ENCODE peak calls at places on chromosomes 6 and 20, in nine cellular contexts. Y, P, I, W, N, F, T, J and M are unnamed samples. For H3K4me1, the result is how much of the 10 kb centered on the place peaks cover.

GRCh38 chr6:26087284-26088115 is at the start of gene HFE:
- DNase-seq in Y (peak), P (peak), I (peak), W (no peak), N (no peak), F (no peak), T (peak), J (peak), M (peak)

GRCh38 chr6:30684386-30685156 is 1.9 kb downstream of the PPP1R18 start:
- DNase-seq in Y (no peak), P (peak), I (no peak), W (no peak), N (peak), F (no peak), T (peak), J (no peak), M (peak)

GRCh38 chr6:84409911-84410310 is 182.5 kb upstream of the CEP162 start:
- DNase-seq in Y (no peak), P (no peak), I (no peak), W (no peak), N (no peak), F (no peak), T (no peak), J (no peak), M (no peak)

GRCh38 chr20:51569815-51570741 is 27.6 kb upstream of the NFATC2 start:
- DNase-seq in Y (no peak), P (no peak), I (peak), W (no peak), N (no peak), F (no peak), T (no peak), J (no peak), M (peak)

GRCh38 chr6:167146977-167147376 is 10.8 kb downstream of the GPR31 start:
- DNase-seq in Y (no peak), P (no peak), I (peak), W (no peak), N (no peak), F (no peak), T (no peak), J (no peak), M (no peak)

GRCh38 chr20:35515949-35516645 is 13.4 kb downstream of the C20orf173 start:
- DNase-seq in Y (no peak), P (no peak), I (no peak), W (peak), N (no peak), F (no peak), T (no peak), J (no peak), M (no peak)

GRCh38 chr20:45235995-45236394 is 14.8 kb downstream of the SEMG2 start:
- DNase-seq in Y (no peak), P (no peak), I (no peak), W (no peak), N (no peak), F (no peak), T (no peak), J (no peak), M (no peak)

GRCh38 chr20:23923311-23923710 is 43.8 kb upstream of the CST5 start:
- DNase-seq in Y (no peak), P (no peak), I (no peak), W (no peak), N (no peak), F (no peak), T (no peak), J (no peak), M (no peak)

GRCh38 chr6:165515963-165516624 is 146.9 kb downstream of the PDE10A start:
- DNase-seq in Y (no peak), P (no peak), I (no peak), W (peak), N (no peak), F (no peak), T (no peak), J (no peak), M (no peak)

GRCh38 chr6:111774346-111774703 is 98.9 kb downstream of the FYN start:
- DNase-seq in Y (no peak), P (no peak), I (no peak), W (no peak), N (no peak), F (no peak), T (no peak), J (no peak), M (no peak)

GRCh38 chr6:150030611-150031010 is 5.3 kb upstream of the RAET1L start:
- DNase-seq in Y (no peak), P (no peak), I (no peak), W (no peak), N (no peak), F (no peak), T (no peak), J (no peak), M (no peak)

GRCh38 chr6:35359744-35360348 is 17.5 kb downstream of the PPARD start:
- DNase-seq in Y (peak), P (no peak), I (peak), W (no peak), N (no peak), F (no peak), T (peak), J (peak), M (no peak)

GRCh38 chr6:61688165-61688564 is 597.9 kb downstream of the KHDRBS2 start:
- DNase-seq in Y (no peak), P (no peak), I (no peak), W (no peak), N (no peak), F (no peak), T (no peak), J (no peak), M (no peak)

GRCh38 chr6:43708857-43709653 is 21.5 kb upstream of the MRPS18A start:
- DNase-seq in Y (no peak), P (no peak), I (no peak), W (no peak), N (no peak), F (no peak), T (peak), J (peak), M (no peak)

GRCh38 chr6:12602951-12603710 is 113.4 kb upstream of the PHACTR1 start:
- DNase-seq in Y (peak), P (peak), I (peak), W (peak), N (peak), F (no peak), T (no peak), J (no peak), M (peak)

GRCh38 chr6:15036690-15037245 is 209.1 kb upstream of the JARID2 start:
- DNase-seq in Y (peak), P (no peak), I (peak), W (no peak), N (peak), F (peak), T (no peak), J (no peak), M (no peak)

GRCh38 chr6:141482773-141483172 is 650.0 kb upstream of the GJE1 start:
- DNase-seq in Y (no peak), P (peak), I (no peak), W (no peak), N (no peak), F (no peak), T (no peak), J (no peak), M (no peak)

GRCh38 chr6:12066297-12066696 is 54.2 kb downstream of the HIVEP1 start:
- DNase-seq in Y (no peak), P (no peak), I (no peak), W (no peak), N (no peak), F (no peak), T (no peak), J (no peak), M (no peak)

GRCh38 chr6:34834789-34835518 is 43.1 kb downstream of the BLTP3A start:
- DNase-seq in Y (no peak), P (no peak), I (no peak), W (no peak), N (no peak), F (no peak), T (no peak), J (no peak), M (no peak)

GRCh38 chr20:13995841-13996240 is 525 bp downstream of the MACROD2 start:
- DNase-seq in Y (peak), P (no peak), I (peak), W (no peak), N (peak), F (no peak), T (peak), J (peak), M (no peak)

GRCh38 chr20:24691901-24692351 is 222.5 kb downstream of the SYNDIG1 start:
- DNase-seq in Y (no peak), P (no peak), I (no peak), W (no peak), N (peak), F (no peak), T (peak), J (no peak), M (peak)

GRCh38 chr20:59645316-59645715 is 41.0 kb downstream of the PHACTR3 start:
- DNase-seq in Y (no peak), P (no peak), I (no peak), W (no peak), N (no peak), F (no peak), T (peak), J (no peak), M (no peak)

GRCh38 chr20:40821438-40821837 is 132.4 kb upstream of the MAFB start:
- DNase-seq in Y (no peak), P (no peak), I (no peak), W (no peak), N (no peak), F (no peak), T (no peak), J (no peak), M (no peak)

GRCh38 chr20:51695574-51696303 is 72.5 kb downstream of the ATP9A start:
- DNase-seq in Y (no peak), P (no peak), I (no peak), W (no peak), N (no peak), F (no peak), T (no peak), J (no peak), M (no peak)

GRCh38 chr20:25360631-25361286 is 29.9 kb downstream of the ABHD12 start:
- DNase-seq in Y (no peak), P (no peak), I (no peak), W (no peak), N (peak), F (no peak), T (no peak), J (peak), M (no peak)

GRCh38 chr6:142874676-142875075 is 70.3 kb downstream of the HIVEP2 start:
- DNase-seq in Y (no peak), P (no peak), I (no peak), W (no peak), N (no peak), F (no peak), T (no peak), J (no peak), M (no peak)

GRCh38 chr6:156110249-156110648 is 654.6 kb upstream of the NOX3 start:
- DNase-seq in Y (no peak), P (no peak), I (no peak), W (no peak), N (no peak), F (no peak), T (no peak), J (no peak), M (no peak)

GRCh38 chr20:48850681-48851299 is 23.0 kb upstream of the PREX1 start:
- DNase-seq in Y (no peak), P (no peak), I (no peak), W (no peak), N (no peak), F (no peak), T (no peak), J (no peak), M (no peak)

DNA sequence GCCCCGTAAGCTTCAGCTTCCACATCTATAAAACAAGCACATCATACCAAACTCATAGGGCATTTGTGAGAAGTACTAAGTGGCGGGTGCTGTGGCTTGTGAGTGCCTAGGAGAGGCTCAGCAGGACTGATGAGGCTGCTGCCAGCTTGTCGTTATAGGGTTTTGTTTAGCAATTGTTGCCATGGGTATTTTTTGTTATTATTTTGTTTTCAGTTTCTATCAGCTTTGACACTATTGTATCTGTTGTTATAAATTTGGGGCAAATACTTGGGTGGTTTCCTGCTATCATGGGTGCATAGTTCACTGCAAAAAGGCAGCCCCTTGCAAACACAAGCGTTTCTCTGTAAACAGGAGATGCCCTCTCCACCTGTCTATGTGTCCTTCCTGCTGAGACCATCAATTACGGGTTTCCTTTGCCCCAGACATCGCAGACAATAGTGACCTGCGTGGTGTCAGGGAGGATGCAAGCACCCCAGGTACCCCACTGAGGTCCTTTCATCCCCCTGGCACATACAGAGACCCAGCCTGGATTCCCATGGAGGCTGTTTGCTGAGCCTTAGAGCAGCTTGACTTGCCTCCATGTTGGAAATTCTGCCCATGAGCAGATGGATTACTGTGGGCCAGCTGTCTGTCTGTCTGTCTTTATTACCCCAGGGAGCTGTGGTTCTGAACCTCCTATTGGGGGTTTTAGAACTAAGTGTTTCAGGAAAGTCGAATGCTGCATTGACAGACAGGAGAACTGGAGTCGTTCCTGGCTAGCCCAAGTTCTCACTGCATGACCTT is 3.2 kb upstream of the CCDC167 start:
- DNase-seq in Y (no peak), P (peak), I (no peak), W (no peak), N (no peak), F (no peak), T (no peak), J (no peak), M (no peak)
- H3K4me3 ChIP-seq in Y (no peak), P (peak), I (no peak), W (no peak), N (no peak), F (no peak), T (no peak), J (no peak), M (no peak)

GRCh38 chr6:39936857-39937256 is 2.6 kb upstream of the MOCS1 start:
- DNase-seq in Y (no peak), P (no peak), I (no peak), W (no peak), N (no peak), F (no peak), T (no peak), J (no peak), M (no peak)
- H3K4me1 ChIP-seq in Y (under half), P (under half), I (under half), W (under half), N (under half), F (under half), T (under half), J (under half), M (under half)

DNA sequence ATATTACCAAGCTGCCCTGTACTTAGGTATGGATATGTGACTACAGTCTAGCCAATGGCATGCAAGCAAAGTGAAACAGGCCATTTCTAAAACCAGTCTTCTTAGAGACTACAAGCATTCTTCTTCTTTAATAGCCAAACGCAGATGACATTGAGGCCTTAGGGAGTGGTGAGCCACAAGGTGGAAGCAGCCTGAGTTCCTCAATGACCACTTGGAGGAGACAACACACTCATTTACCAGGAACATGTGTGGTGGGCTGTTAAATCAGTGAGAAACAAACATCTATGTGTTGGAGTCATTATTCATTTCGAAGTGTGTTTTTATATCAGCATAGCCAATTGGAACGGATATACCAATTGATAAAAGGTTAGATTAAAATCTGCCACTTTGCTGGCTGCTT is 122.0 kb downstream of the GFRAL start:
- DNase-seq in Y (no peak), P (no peak), I (peak), W (no peak), N (peak), F (no peak), T (no peak), J (no peak), M (no peak)
- TF ChIP-seq CTCF in Y (no peak), P (no peak), I (no peak), W (peak), N (peak), F (no peak), T (no peak), J (no peak), M (no peak)

DNA sequence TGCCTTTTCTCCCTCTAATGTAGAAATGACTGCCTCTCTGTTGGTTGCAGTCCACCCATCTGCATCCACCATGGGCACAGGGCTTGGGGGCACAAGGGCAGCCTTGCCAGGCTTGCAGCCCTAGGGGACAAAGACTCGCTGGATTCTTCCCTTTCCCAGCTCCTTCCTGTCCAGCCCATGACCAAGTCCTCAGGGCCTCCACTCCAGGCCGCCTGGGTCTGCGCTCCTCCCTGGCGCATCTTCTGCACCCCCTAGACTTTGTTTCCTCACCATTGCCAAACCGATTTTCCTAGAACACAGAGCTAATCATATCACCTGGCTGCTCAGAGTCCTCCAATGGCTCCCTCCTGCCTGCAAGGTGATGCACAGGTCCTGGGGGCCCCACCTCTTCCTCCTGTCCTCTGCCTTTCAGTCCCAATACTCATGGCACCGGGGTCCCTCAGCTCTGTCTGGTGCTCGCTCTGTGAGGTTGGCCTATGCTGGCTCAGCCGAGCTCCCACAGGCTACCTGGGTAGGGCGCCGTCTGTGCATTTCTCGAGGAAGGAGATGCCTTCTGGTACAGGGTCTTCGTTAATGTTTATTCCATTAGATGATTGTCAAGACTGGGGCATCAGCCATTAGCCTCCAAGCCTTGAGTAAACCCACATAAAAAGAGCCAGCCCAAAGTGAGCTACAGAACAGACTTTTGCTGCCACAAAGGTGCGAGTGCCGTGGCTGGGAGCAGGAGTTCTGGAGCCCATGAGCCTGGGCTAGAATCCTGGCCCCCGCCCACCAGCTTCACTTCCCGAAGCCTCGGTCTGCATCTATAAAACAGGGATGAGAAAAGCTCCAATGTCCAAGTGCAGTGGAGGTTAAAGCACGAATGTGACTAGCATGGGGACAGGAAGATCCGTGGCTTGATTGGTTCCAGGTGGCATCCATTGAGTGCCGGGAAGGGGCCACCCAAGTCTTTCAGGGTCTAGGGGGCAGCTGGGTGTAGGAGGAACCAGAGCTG is 17.7 kb downstream of the PSMG4 start:
- DNase-seq in Y (no peak), P (no peak), I (no peak), W (no peak), N (no peak), F (no peak), T (peak), J (no peak), M (no peak)
- H3K4me3 ChIP-seq in Y (no peak), P (no peak), I (no peak), W (no peak), N (no peak), F (no peak), T (no peak), J (no peak), M (no peak)

DNA sequence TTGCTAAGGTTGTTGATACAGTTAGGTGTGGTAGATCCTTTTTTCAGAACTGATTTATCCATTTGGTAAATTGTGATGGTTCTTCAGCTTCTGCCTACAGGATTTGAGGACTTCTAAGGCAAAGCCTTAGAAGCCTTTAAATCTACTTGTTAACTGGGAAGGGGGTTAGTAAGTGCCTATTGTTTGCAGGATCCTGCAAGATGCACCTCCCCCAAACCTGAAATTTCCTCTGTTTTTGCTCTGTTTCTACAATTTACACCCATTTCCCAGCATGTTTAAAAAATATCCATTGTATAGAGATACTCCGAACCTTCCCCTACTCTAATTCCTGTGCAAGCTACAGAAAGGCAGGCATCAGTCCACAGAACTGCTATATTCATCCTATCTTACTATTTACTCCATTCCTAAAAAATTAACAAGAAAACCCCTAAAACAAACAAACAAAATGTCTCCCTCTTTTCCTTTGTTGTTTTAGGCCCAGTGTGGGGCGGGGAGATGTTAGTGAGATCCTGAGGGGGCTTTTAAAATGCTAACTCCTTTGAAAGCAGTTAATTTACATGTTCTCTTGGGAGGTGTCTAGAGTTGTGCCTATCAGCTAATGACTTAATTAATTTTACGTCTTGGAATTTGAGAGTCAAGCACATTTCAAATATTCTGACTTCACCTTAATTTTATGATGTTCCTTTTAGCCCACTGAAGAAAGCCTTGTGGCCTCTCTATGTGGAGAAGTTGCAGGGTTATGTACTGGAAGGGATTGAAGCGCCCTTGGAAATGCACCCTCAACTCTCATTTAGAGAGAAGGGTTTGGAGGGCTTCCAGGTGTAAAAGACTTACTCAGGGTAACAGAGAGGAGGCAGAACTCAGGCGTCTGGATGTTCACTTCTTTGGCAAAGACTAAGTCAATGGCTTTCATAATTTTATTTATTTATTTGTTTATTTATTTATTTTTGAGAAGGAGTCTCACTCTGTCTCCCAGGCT is 4.7 kb downstream of the SASH1 start:
- DNase-seq in Y (no peak), P (no peak), I (no peak), W (no peak), N (no peak), F (no peak), T (no peak), J (no peak), M (no peak)
- H3K4me1 ChIP-seq in Y (under half), P (under half), I (under half), W (under half), N (under half), F (under half), T (under half), J (under half), M (under half)